ENCODE peak calls at places on chromosome 6, in six cellular contexts. T is EH, J is aorta, H is astrocyte of the spinal cord, C is NCI-H2081, K is cardiac fibroblast. U is an unnamed sample.

GRCh38 chr6:36068012-36068392 is 40.4 kb downstream of the MAPK14 start:
- DNase-seq in T (no peak), K (no peak), C (no peak), J (no peak), H (no peak), U (no peak)

GRCh38 chr6:161273752-161274487 is at the start of gene AGPAT4:
- DNase-seq in T (peak), C (peak), H (peak), J (peak), K (peak), U (peak)

GRCh38 chr6:162344301-162344700 is 383.3 kb downstream of the PRKN start:
- DNase-seq in C (no peak), H (no peak), T (no peak), J (no peak), K (no peak), U (no peak)

GRCh38 chr6:56480246-56480645 is 162.4 kb downstream of the DST start:
- DNase-seq in C (no peak), H (no peak), T (no peak), K (no peak), J (no peak), U (no peak)

GRCh38 chr6:143529095-143529494 is 17.6 kb upstream of the FUCA2 start:
- DNase-seq in K (no peak), T (peak), H (no peak), J (no peak), C (no peak), U (no peak)

GRCh38 chr6:42226251-42227143 is 8.8 kb upstream of the MRPS10 start:
- DNase-seq in H (peak), C (no peak), T (peak), K (peak), J (no peak), U (peak)

GRCh38 chr6:107674995-107675738 is 148.9 kb downstream of the SCML4 start:
- DNase-seq in J (peak), C (peak), T (peak), H (peak), K (peak), U (peak)

GRCh38 chr6:9979996-9980395 is 434.9 kb downstream of the TFAP2A start:
- DNase-seq in J (no peak), T (no peak), H (no peak), C (no peak), K (no peak), U (no peak)

GRCh38 chr6:73792738-73793137 is 96.7 kb downstream of the CD109 start:
- DNase-seq in T (no peak), K (peak), H (no peak), C (no peak), J (no peak), U (no peak)

GRCh38 chr6:139150915-139151314 is 16.0 kb downstream of the HECA start:
- DNase-seq in J (no peak), C (no peak), T (no peak), K (no peak), H (no peak), U (no peak)

GRCh38 chr6:79570129-79570801 is 33.0 kb upstream of the LCA5 start:
- DNase-seq in C (peak), H (peak), K (peak), J (no peak), T (peak), U (peak)

GRCh38 chr6:169069361-169069760 is 184.3 kb downstream of the THBS2 start:
- DNase-seq in T (no peak), J (no peak), C (no peak), H (no peak), K (no peak), U (no peak)

GRCh38 chr6:166640342-166641043 is 13.4 kb upstream of the RPS6KA2 start:
- DNase-seq in T (no peak), H (peak), J (no peak), K (peak), C (no peak), U (no peak)

GRCh38 chr6:26660096-26660425 is 515 bp upstream of the ZNF322 start:
- DNase-seq in H (no peak), K (peak), J (no peak), C (peak), T (no peak), U (no peak)

GRCh38 chr6:130182466-130182865 is 40.3 kb downstream of the SAMD3 start:
- DNase-seq in J (no peak), K (no peak), T (no peak), C (no peak), H (no peak), U (no peak)

GRCh38 chr6:154555075-154555677 is 44.7 kb upstream of the CNKSR3 start:
- DNase-seq in T (peak), K (no peak), J (no peak), C (no peak), H (peak), U (no peak)

GRCh38 chr6:7156666-7157278 is 49.0 kb downstream of the RREB1 start:
- DNase-seq in H (peak), K (peak), C (no peak), T (peak), J (peak), U (no peak)

GRCh38 chr6:89581669-89582068 is 56.9 kb downstream of the LYRM2 start:
- DNase-seq in T (no peak), K (no peak), J (no peak), C (peak), H (no peak), U (no peak)

GRCh38 chr6:106556368-106556960 is 72.8 kb downstream of the RTN4IP1 start:
- DNase-seq in J (no peak), K (peak), H (peak), T (peak), C (peak), U (no peak)

GRCh38 chr6:71349395-71349794 is 60.8 kb downstream of the OGFRL1 start:
- DNase-seq in K (peak), T (peak), H (peak), C (peak), J (no peak), U (peak)

GRCh38 chr6:137571854-137572253 is 77.7 kb upstream of the OLIG3 start:
- DNase-seq in C (peak), K (peak), J (no peak), H (peak), T (peak), U (peak)

GRCh38 chr6:116876107-116876506 is 935 bp upstream of the RFX6 start:
- DNase-seq in T (no peak), H (no peak), K (no peak), C (no peak), J (no peak), U (no peak)

GRCh38 chr6:151075527-151075926 is 164.2 kb upstream of the AKAP12 start:
- DNase-seq in C (no peak), H (no peak), T (peak), J (no peak), K (peak), U (no peak)

GRCh38 chr6:104640761-104641160 is 219.0 kb downstream of the HACE1 start:
- DNase-seq in J (no peak), T (no peak), H (no peak), K (no peak), C (no peak), U (no peak)

GRCh38 chr6:122405417-122405816 is 6.0 kb downstream of the HSF2 start:
- DNase-seq in C (no peak), T (no peak), K (peak), H (no peak), J (no peak), U (no peak)

GRCh38 chr6:41352396-41352795 is 17.0 kb downstream of the NCR2 start:
- DNase-seq in H (no peak), K (no peak), J (no peak), C (peak), T (no peak), U (no peak)

GRCh38 chr6:111818539-111819226 is 54.6 kb downstream of the FYN start:
- DNase-seq in J (no peak), H (no peak), K (no peak), C (no peak), T (peak), U (no peak)

GRCh38 chr6:155528982-155529453 is 73.4 kb upstream of the NOX3 start:
- DNase-seq in H (peak), C (no peak), T (peak), J (no peak), K (peak), U (no peak)

GRCh38 chr6:3628143-3628840 is 123.2 kb downstream of the PXDC1 start:
- DNase-seq in K (no peak), T (peak), J (no peak), H (no peak), C (peak), U (no peak)

GRCh38 chr6:13395272-13396237 is 67.2 kb upstream of the TBC1D7 start:
- DNase-seq in K (peak), C (peak), H (peak), T (peak), J (peak), U (no peak)

GRCh38 chr6:73513496-73513854 is 7.4 kb downstream of the EEF1A1 start:
- DNase-seq in J (no peak), T (peak), K (peak), H (no peak), C (no peak), U (no peak)

GRCh38 chr6:158008894-158009891 is 27.5 kb downstream of the SYNJ2 start:
- DNase-seq in H (peak), C (peak), J (peak), T (peak), K (peak), U (no peak)

U was measured in HCT116.